ENCODE peak calls at places on chromosomes 16 and 17, in nine cellular contexts. I, A, S, P, R, K, O, B and L are unnamed samples. For H3K4me1, the result is how much of the 10 kb centered on the place peaks cover.

GRCh38 chr16:19329932-19330331 is 44.4 kb downstream of the CLEC19A start:
- DNase-seq in O (no peak), K (no peak), P (no peak), A (no peak), R (no peak), S (no peak), B (no peak), I (no peak), L (no peak)

GRCh38 chr16:978403-978802 is 3.2 kb upstream of the SOX8 start:
- DNase-seq in P (no peak), K (no peak), S (peak), O (no peak), I (no peak), A (no peak), R (no peak), B (no peak), L (no peak)

GRCh38 chr17:10316986-10317834 is 55.6 kb downstream of the MYH13 start:
- DNase-seq in O (no peak), K (no peak), P (no peak), A (peak), S (peak), B (no peak), R (no peak), I (peak), L (peak)

GRCh38 chr17:37787055-37787720 is 42.3 kb upstream of the HNF1B start:
- DNase-seq in B (no peak), R (no peak), P (peak), K (no peak), A (peak), O (no peak), I (peak), S (no peak), L (peak)

GRCh38 chr16:8660841-8661301 is 13.5 kb upstream of the ABAT start:
- DNase-seq in P (peak), K (peak), A (peak), S (peak), B (no peak), R (peak), O (peak), I (peak), L (peak)

GRCh38 chr17:32222621-32223020 is 43.0 kb upstream of the RHBDL3 start:
- DNase-seq in R (no peak), O (no peak), I (peak), S (no peak), B (no peak), A (no peak), P (no peak), K (no peak), L (no peak)

GRCh38 chr17:78034429-78035091 is 76.1 kb downstream of the TNRC6C start:
- DNase-seq in I (peak), R (no peak), S (no peak), P (no peak), O (no peak), B (no peak), A (no peak), K (no peak), L (no peak)

GRCh38 chr17:38325221-38325851 is 18.4 kb downstream of the GPR179 start:
- DNase-seq in K (no peak), B (no peak), I (no peak), P (no peak), S (peak), R (no peak), O (no peak), A (peak), L (no peak)

GRCh38 chr16:82755570-82756282 is 129.0 kb downstream of the CDH13 start:
- DNase-seq in B (no peak), R (no peak), S (no peak), P (no peak), O (no peak), A (peak), K (no peak), I (no peak), L (no peak)

GRCh38 chr17:28612936-28613872 is 781 bp downstream of the RSKR start:
- DNase-seq in R (no peak), A (peak), B (peak), K (no peak), P (no peak), O (peak), I (peak), S (peak), L (peak)

GRCh38 chr16:13873835-13874438 is 46.0 kb upstream of the ERCC4 start:
- DNase-seq in K (no peak), O (no peak), P (no peak), R (no peak), A (peak), I (peak), B (no peak), S (peak), L (no peak)

GRCh38 chr17:5413682-5414081 is 5.8 kb downstream of the NUP88 start:
- DNase-seq in A (peak), B (no peak), R (no peak), P (no peak), I (peak), K (no peak), O (no peak), S (no peak), L (peak)

GRCh38 chr17:61352408-61352770 is 47.3 kb upstream of the TBX2 start:
- DNase-seq in B (no peak), I (no peak), O (no peak), R (no peak), K (no peak), P (no peak), A (peak), S (no peak), L (no peak)

GRCh38 chr17:76368545-76368944 is 14.8 kb upstream of the PRPSAP1 start:
- DNase-seq in O (no peak), A (no peak), B (no peak), S (peak), K (no peak), R (no peak), I (peak), P (no peak), L (no peak)

GRCh38 chr17:41614098-41614497 is 1.5 kb upstream of the KRT16 start:
- DNase-seq in O (no peak), B (no peak), P (no peak), A (no peak), R (no peak), K (no peak), S (no peak), I (no peak), L (no peak)

GRCh38 chr17:71809537-71809936 is 311.3 kb upstream of the SOX9 start:
- DNase-seq in A (no peak), B (no peak), O (no peak), P (no peak), K (no peak), R (no peak), S (no peak), I (no peak), L (no peak)

GRCh38 chr16:65704866-65705265 is 583.0 kb upstream of the CDH11 start:
- DNase-seq in S (no peak), B (no peak), I (no peak), A (no peak), K (no peak), O (no peak), P (no peak), R (no peak), L (no peak)

GRCh38 chr17:72122668-72123495 is 2.1 kb downstream of the SOX9 start:
- DNase-seq in A (peak), O (no peak), P (peak), R (no peak), B (no peak), I (peak), S (peak), K (peak), L (peak)

GRCh38 chr16:11666108-11667055 is 1.9 kb upstream of the SNN start:
- DNase-seq in B (no peak), S (no peak), P (no peak), R (no peak), K (no peak), A (no peak), O (no peak), I (no peak), L (no peak)

GRCh38 chr16:2686912-2687507 is 4.7 kb downstream of the KCTD5 start:
- DNase-seq in I (no peak), A (no peak), R (no peak), K (peak), P (peak), B (no peak), S (no peak), O (no peak), L (peak)

GRCh38 chr16:17395849-17396480 is 74.8 kb downstream of the XYLT1 start:
- DNase-seq in O (no peak), R (no peak), S (no peak), I (no peak), B (no peak), K (peak), A (peak), P (no peak), L (peak)

GRCh38 chr17:39264119-39264518 is 38.4 kb upstream of the STAC2 start:
- DNase-seq in S (no peak), A (no peak), K (no peak), P (no peak), I (no peak), R (no peak), B (no peak), O (no peak), L (no peak)

GRCh38 chr17:64426584-64426983 is 22.3 kb upstream of the MILR1 start:
- DNase-seq in S (no peak), K (no peak), A (no peak), R (no peak), B (no peak), I (no peak), P (no peak), O (no peak), L (no peak)

GRCh38 chr16:53821957-53822625 is 118.1 kb downstream of the FTO start:
- DNase-seq in R (no peak), K (no peak), A (peak), O (no peak), B (no peak), S (no peak), I (peak), P (no peak), L (no peak)

GRCh38 chr16:10756574-10756973 is 12.9 kb downstream of the NUBP1 start:
- DNase-seq in R (no peak), S (no peak), K (peak), A (no peak), B (no peak), P (no peak), O (no peak), I (peak), L (no peak)

GRCh38 chr17:83192161-83192788 is 112.9 kb downstream of the METRNL start:
- DNase-seq in A (peak), P (peak), S (no peak), R (peak), I (peak), B (no peak), K (peak), O (no peak), L (no peak)

GRCh38 chr16:89038811-89039735 is 54.6 kb upstream of the ACSF3 start:
- DNase-seq in O (no peak), P (peak), K (no peak), B (no peak), I (no peak), A (no peak), R (no peak), S (no peak), L (no peak)
- H3K4me1 ChIP-seq in O (under half), P (under half), K (under half), B (under half), I (under half), A (under half), R (under half), S (under half), L (under half)

DNA sequence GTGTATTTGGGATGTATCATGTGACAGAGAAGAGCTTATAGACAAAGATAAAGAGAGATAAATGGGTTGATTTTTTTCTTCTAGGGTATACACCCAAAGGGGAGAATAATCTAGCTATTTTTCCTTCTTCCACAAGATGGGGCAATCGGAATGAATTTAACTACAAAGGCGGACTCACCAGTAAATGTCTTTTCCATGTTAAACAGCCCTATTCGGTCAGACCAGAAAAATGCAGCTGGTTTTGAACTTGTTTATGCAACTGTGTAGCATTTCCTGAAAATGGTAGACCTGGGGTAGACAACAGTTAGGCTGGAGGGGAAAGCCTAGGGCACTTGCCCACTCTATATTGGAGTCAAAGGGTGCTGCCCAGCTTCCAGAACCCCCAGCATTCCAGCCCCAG is 477.1 kb downstream of the TOX3 start:
- DNase-seq in I (peak), O (no peak), B (no peak), A (peak), S (peak), R (no peak), P (no peak), K (no peak), L (peak)
- H3K4me1 ChIP-seq in I (under half), O (under half), B (under half), A (under half), S (under half), R (under half), P (under half), K (under half), L (under half)

GRCh38 chr16:48745541-48745940 is 135.6 kb upstream of the N4BP1 start:
- DNase-seq in K (no peak), B (no peak), R (no peak), A (no peak), P (no peak), I (no peak), S (no peak), O (no peak), L (no peak)
- H3K4me1 ChIP-seq in K (under half), B (under half), R (under half), A (under half), P (under half), I (under half), S (under half), O (under half), L (under half)

DNA sequence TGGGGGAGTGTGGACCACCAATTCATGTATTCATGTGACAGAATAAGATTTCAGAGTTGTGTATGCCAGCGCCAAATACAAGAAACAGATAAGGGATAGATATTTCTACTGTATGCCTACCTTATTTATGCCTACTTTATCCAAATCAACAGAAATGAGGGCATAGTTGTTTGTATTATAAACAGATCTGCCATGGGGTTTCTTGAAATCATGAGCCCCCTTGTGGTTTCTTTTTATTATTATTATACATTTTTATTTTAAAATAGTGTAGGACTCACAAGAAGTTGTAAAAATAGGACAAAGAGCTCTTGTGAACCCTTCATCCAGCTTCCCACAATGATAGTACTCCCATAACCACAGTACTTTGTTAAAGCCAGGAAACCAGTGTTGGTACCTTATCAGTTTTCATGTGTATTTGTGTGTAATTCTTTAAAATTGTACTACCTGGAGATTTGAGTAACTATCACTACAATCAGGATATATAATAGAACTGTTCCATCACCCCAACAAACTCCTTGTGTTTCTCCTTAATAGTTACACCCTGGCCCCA is 229.4 kb downstream of the CCDC182 start:
- DNase-seq in A (no peak), B (no peak), P (no peak), R (no peak), S (no peak), I (no peak), K (no peak), O (no peak), L (no peak)
- H3K4me1 ChIP-seq in A (under half), B (under half), P (under half), R (under half), S (half or more), I (under half), K (under half), O (under half), L (under half)

DNA sequence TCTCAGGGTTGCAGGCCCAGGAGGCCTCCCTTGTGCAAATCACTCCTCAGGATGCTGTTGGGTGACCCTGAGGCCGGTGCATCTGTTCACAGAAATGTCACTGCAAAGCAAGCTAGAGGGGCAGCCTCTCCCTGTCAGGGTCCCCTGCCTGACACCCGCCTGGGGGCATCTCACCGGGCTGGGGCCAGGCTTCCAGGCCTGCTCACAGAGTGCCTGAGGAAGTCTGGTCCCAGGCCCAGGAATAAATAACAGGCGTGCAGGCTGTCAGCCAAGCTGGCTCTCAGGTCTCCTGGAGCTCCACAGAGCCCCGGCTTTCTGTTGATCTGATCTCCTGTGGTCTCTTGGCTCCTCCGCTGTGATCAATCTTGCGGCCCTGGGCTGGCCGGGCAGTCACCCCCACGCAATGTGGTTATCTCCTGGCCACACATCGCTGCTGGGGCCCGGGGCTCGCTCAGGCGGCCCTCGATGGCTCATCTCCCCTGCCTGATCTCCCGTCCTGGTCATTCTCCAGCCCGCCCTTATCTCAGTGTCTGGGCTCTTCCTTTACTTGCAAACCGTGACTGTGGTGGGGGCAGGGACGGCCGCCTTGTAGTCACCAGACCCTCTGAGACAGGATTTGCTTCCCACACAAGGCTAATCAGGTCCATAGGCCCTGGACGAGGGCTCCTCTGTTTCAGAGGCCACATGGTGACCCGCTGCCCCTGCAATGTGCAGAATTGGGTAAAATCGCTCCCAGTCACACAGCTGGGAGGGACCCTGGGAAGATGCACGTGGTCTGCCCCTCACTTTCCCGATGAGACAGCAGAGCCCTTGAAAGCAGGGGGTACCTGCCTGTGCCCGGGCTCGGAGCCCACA is 231.2 kb upstream of the GSE1 start:
- DNase-seq in K (no peak), I (peak), R (no peak), B (no peak), P (peak), S (peak), A (no peak), O (no peak), L (no peak)
- H3K4me1 ChIP-seq in K (under half), I (under half), R (half or more), B (under half), P (under half), S (half or more), A (under half), O (under half), L (under half)

GRCh38 chr16:49439050-49439449 is 65.4 kb downstream of the C16orf78 start:
- DNase-seq in O (no peak), A (no peak), B (no peak), P (no peak), K (peak), S (no peak), R (no peak), I (no peak), L (no peak)
- H3K4me1 ChIP-seq in O (under half), A (under half), B (under half), P (under half), K (under half), S (under half), R (under half), I (under half), L (under half)

DNA sequence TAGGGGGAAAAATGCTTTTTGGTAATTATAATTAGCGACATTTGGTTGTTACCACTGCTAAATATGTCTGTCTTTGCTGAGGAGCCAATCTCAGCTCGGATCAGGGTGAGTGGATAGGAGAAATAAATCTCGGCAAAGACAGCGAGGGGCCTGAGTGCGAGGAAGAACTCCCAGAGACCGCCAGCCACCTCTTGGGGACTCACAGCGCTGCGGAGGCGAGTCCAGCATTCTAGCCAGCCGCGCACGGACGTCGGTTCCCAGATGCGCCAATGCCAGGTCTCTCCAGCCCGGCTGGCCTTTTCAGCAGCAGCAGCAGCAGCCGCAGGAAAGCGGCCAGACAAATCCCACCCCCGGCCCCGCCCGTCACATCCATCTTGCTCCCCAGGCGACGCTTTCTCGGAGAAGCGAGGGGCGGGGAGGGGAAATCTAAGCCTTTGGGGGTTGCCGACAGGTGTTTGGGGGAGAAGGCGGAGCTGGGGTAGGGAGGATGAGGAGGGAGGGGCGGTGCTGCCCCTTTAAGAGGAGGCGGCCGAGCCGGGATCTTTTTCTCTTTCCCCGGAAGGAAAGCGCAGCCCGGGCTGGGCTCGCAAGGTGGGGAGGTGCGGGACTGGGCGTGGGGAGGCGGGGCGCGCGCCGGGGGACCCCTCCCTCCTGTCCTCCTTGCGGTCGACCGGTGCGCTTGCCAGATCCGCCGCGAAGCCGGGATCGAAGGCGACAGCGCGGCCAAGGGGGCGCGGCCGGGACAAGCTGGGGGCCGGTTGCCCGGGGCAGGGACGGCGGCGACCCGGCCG is at the start of gene ITGA3:
- DNase-seq in K (peak), R (no peak), A (peak), I (peak), B (peak), O (peak), S (peak), P (peak), L (peak)
- H3K4me1 ChIP-seq in K (half or more), R (half or more), A (under half), I (half or more), B (under half), O (under half), S (half or more), P (under half), L (under half)